ENCODE peak calls at places on chromosomes 4 and X, in nine cellular contexts. One of them, this sample, is unnamed.

GRCh38 chrX:68998716-68999115 is 166.5 kb downstream of the PJA1 start:
- DNase-seq in substantia nigra: no peak
- DNase-seq in epithelial cell of esophagus: peak
- DNase-seq in Caki2: no peak
- DNase-seq in stimulated activated CD4-positive, alpha-beta T cell treated with anti-CD3 and anti-CD28 coated beads, Interleukin-2, amount 100 ng/mL, for 48 hours: no peak
- DNase-seq in fibroblast of lung: no peak
- DNase-seq in GM13977: no peak
- DNase-seq in stimulated activated naive CD4-positive, alpha-beta T cell: no peak
- DNase-seq in CD8-positive, alpha-beta memory T cell: no peak
- DNase-seq in this sample: no peak

GRCh38 chr4:100816646-100817045 is 298.8 kb upstream of the EMCN start:
- DNase-seq in substantia nigra: no peak
- DNase-seq in epithelial cell of esophagus: peak
- DNase-seq in Caki2: no peak
- DNase-seq in stimulated activated CD4-positive, alpha-beta T cell treated with anti-CD3 and anti-CD28 coated beads, Interleukin-2, amount 100 ng/mL, for 48 hours: no peak
- DNase-seq in fibroblast of lung: peak
- DNase-seq in GM13977: no peak
- DNase-seq in stimulated activated naive CD4-positive, alpha-beta T cell: no peak
- DNase-seq in CD8-positive, alpha-beta memory T cell: no peak
- DNase-seq in this sample: no peak

GRCh38 chr4:145098675-145099037 is 545 bp downstream of the ABCE1 start:
- DNase-seq in substantia nigra: peak
- DNase-seq in epithelial cell of esophagus: peak
- DNase-seq in Caki2: no peak
- DNase-seq in stimulated activated CD4-positive, alpha-beta T cell treated with anti-CD3 and anti-CD28 coated beads, Interleukin-2, amount 100 ng/mL, for 48 hours: peak
- DNase-seq in fibroblast of lung: peak
- DNase-seq in GM13977: peak
- DNase-seq in stimulated activated naive CD4-positive, alpha-beta T cell: no peak
- DNase-seq in CD8-positive, alpha-beta memory T cell: no peak
- DNase-seq in this sample: no peak

GRCh38 chr4:107265859-107266258 is 229.7 kb upstream of the DKK2 start:
- DNase-seq in substantia nigra: no peak
- DNase-seq in epithelial cell of esophagus: no peak
- DNase-seq in Caki2: no peak
- DNase-seq in stimulated activated CD4-positive, alpha-beta T cell treated with anti-CD3 and anti-CD28 coated beads, Interleukin-2, amount 100 ng/mL, for 48 hours: no peak
- DNase-seq in fibroblast of lung: no peak
- DNase-seq in GM13977: no peak
- DNase-seq in stimulated activated naive CD4-positive, alpha-beta T cell: no peak
- DNase-seq in CD8-positive, alpha-beta memory T cell: no peak
- DNase-seq in this sample: peak

GRCh38 chr4:15244354-15244753 is 183.5 kb upstream of the C1QTNF7 start:
- DNase-seq in substantia nigra: no peak
- DNase-seq in epithelial cell of esophagus: peak
- DNase-seq in Caki2: no peak
- DNase-seq in stimulated activated CD4-positive, alpha-beta T cell treated with anti-CD3 and anti-CD28 coated beads, Interleukin-2, amount 100 ng/mL, for 48 hours: no peak
- DNase-seq in fibroblast of lung: peak
- DNase-seq in GM13977: no peak
- DNase-seq in stimulated activated naive CD4-positive, alpha-beta T cell: no peak
- DNase-seq in CD8-positive, alpha-beta memory T cell: no peak
- DNase-seq in this sample: no peak

GRCh38 chr4:149095798-149096197 is 653.6 kb upstream of the NR3C2 start:
- DNase-seq in substantia nigra: no peak
- DNase-seq in epithelial cell of esophagus: no peak
- DNase-seq in Caki2: no peak
- DNase-seq in stimulated activated CD4-positive, alpha-beta T cell treated with anti-CD3 and anti-CD28 coated beads, Interleukin-2, amount 100 ng/mL, for 48 hours: no peak
- DNase-seq in fibroblast of lung: no peak
- DNase-seq in GM13977: no peak
- DNase-seq in stimulated activated naive CD4-positive, alpha-beta T cell: no peak
- DNase-seq in CD8-positive, alpha-beta memory T cell: no peak
- DNase-seq in this sample: no peak

GRCh38 chr4:124948976-124949597 is 236.6 kb upstream of the ANKRD50 start:
- DNase-seq in substantia nigra: no peak
- DNase-seq in epithelial cell of esophagus: no peak
- DNase-seq in Caki2: no peak
- DNase-seq in stimulated activated CD4-positive, alpha-beta T cell treated with anti-CD3 and anti-CD28 coated beads, Interleukin-2, amount 100 ng/mL, for 48 hours: no peak
- DNase-seq in fibroblast of lung: peak
- DNase-seq in GM13977: no peak
- DNase-seq in stimulated activated naive CD4-positive, alpha-beta T cell: no peak
- DNase-seq in CD8-positive, alpha-beta memory T cell: no peak
- DNase-seq in this sample: no peak

GRCh38 chrX:120668357-120668756 is 38.5 kb upstream of the C1GALT1C1 start:
- DNase-seq in substantia nigra: no peak
- DNase-seq in epithelial cell of esophagus: peak
- DNase-seq in Caki2: no peak
- DNase-seq in stimulated activated CD4-positive, alpha-beta T cell treated with anti-CD3 and anti-CD28 coated beads, Interleukin-2, amount 100 ng/mL, for 48 hours: no peak
- DNase-seq in fibroblast of lung: no peak
- DNase-seq in GM13977: no peak
- DNase-seq in stimulated activated naive CD4-positive, alpha-beta T cell: no peak
- DNase-seq in CD8-positive, alpha-beta memory T cell: no peak
- DNase-seq in this sample: no peak

GRCh38 chrX:24259544-24260240 is 54.2 kb downstream of the SUPT20HL2 start:
- DNase-seq in substantia nigra: no peak
- DNase-seq in epithelial cell of esophagus: peak
- DNase-seq in Caki2: peak
- DNase-seq in stimulated activated CD4-positive, alpha-beta T cell treated with anti-CD3 and anti-CD28 coated beads, Interleukin-2, amount 100 ng/mL, for 48 hours: peak
- DNase-seq in fibroblast of lung: peak
- DNase-seq in GM13977: peak
- DNase-seq in stimulated activated naive CD4-positive, alpha-beta T cell: peak
- DNase-seq in CD8-positive, alpha-beta memory T cell: no peak
- DNase-seq in this sample: peak

GRCh38 chrX:66751136-66751782 is 112.4 kb upstream of the EDA2R start:
- DNase-seq in substantia nigra: no peak
- DNase-seq in epithelial cell of esophagus: no peak
- DNase-seq in Caki2: no peak
- DNase-seq in stimulated activated CD4-positive, alpha-beta T cell treated with anti-CD3 and anti-CD28 coated beads, Interleukin-2, amount 100 ng/mL, for 48 hours: no peak
- DNase-seq in fibroblast of lung: no peak
- DNase-seq in GM13977: no peak
- DNase-seq in stimulated activated naive CD4-positive, alpha-beta T cell: no peak
- DNase-seq in CD8-positive, alpha-beta memory T cell: no peak
- DNase-seq in this sample: no peak

GRCh38 chrX:17214962-17215361 is 160.0 kb upstream of the NHS start:
- DNase-seq in substantia nigra: no peak
- DNase-seq in epithelial cell of esophagus: no peak
- DNase-seq in Caki2: no peak
- DNase-seq in stimulated activated CD4-positive, alpha-beta T cell treated with anti-CD3 and anti-CD28 coated beads, Interleukin-2, amount 100 ng/mL, for 48 hours: no peak
- DNase-seq in fibroblast of lung: no peak
- DNase-seq in GM13977: no peak
- DNase-seq in stimulated activated naive CD4-positive, alpha-beta T cell: no peak
- DNase-seq in CD8-positive, alpha-beta memory T cell: no peak
- DNase-seq in this sample: no peak

GRCh38 chr4:174375422-174375821 is 91.7 kb downstream of the CEP44 start:
- DNase-seq in substantia nigra: no peak
- DNase-seq in epithelial cell of esophagus: no peak
- DNase-seq in Caki2: no peak
- DNase-seq in stimulated activated CD4-positive, alpha-beta T cell treated with anti-CD3 and anti-CD28 coated beads, Interleukin-2, amount 100 ng/mL, for 48 hours: no peak
- DNase-seq in fibroblast of lung: no peak
- DNase-seq in GM13977: no peak
- DNase-seq in stimulated activated naive CD4-positive, alpha-beta T cell: no peak
- DNase-seq in CD8-positive, alpha-beta memory T cell: no peak
- DNase-seq in this sample: no peak

GRCh38 chrX:18793601-18794089 is 86.2 kb downstream of the PPEF1 start:
- DNase-seq in substantia nigra: no peak
- DNase-seq in epithelial cell of esophagus: peak
- DNase-seq in Caki2: no peak
- DNase-seq in stimulated activated CD4-positive, alpha-beta T cell treated with anti-CD3 and anti-CD28 coated beads, Interleukin-2, amount 100 ng/mL, for 48 hours: no peak
- DNase-seq in fibroblast of lung: peak
- DNase-seq in GM13977: no peak
- DNase-seq in stimulated activated naive CD4-positive, alpha-beta T cell: no peak
- DNase-seq in CD8-positive, alpha-beta memory T cell: no peak
- DNase-seq in this sample: no peak

GRCh38 chr4:147160908-147161513 is 215.3 kb upstream of the TTC29 start:
- DNase-seq in substantia nigra: no peak
- DNase-seq in epithelial cell of esophagus: peak
- DNase-seq in Caki2: peak
- DNase-seq in stimulated activated CD4-positive, alpha-beta T cell treated with anti-CD3 and anti-CD28 coated beads, Interleukin-2, amount 100 ng/mL, for 48 hours: no peak
- DNase-seq in fibroblast of lung: peak
- DNase-seq in GM13977: peak
- DNase-seq in stimulated activated naive CD4-positive, alpha-beta T cell: no peak
- DNase-seq in CD8-positive, alpha-beta memory T cell: no peak
- DNase-seq in this sample: peak

GRCh38 chr4:1410491-1411325 is 4.5 kb upstream of the NKX1-1 start:
- DNase-seq in substantia nigra: peak
- DNase-seq in epithelial cell of esophagus: peak
- DNase-seq in Caki2: peak
- DNase-seq in stimulated activated CD4-positive, alpha-beta T cell treated with anti-CD3 and anti-CD28 coated beads, Interleukin-2, amount 100 ng/mL, for 48 hours: peak
- DNase-seq in fibroblast of lung: peak
- DNase-seq in GM13977: peak
- DNase-seq in stimulated activated naive CD4-positive, alpha-beta T cell: peak
- DNase-seq in CD8-positive, alpha-beta memory T cell: peak
- DNase-seq in this sample: peak

GRCh38 chr4:9704551-9705332 is 76.7 kb upstream of the DRD5 start:
- DNase-seq in substantia nigra: no peak
- DNase-seq in epithelial cell of esophagus: no peak
- DNase-seq in Caki2: no peak
- DNase-seq in stimulated activated CD4-positive, alpha-beta T cell treated with anti-CD3 and anti-CD28 coated beads, Interleukin-2, amount 100 ng/mL, for 48 hours: no peak
- DNase-seq in fibroblast of lung: no peak
- DNase-seq in GM13977: no peak
- DNase-seq in stimulated activated naive CD4-positive, alpha-beta T cell: no peak
- DNase-seq in CD8-positive, alpha-beta memory T cell: no peak
- DNase-seq in this sample: no peak

GRCh38 chrX:101108293-101108692 is 10.3 kb downstream of the CENPI start:
- DNase-seq in substantia nigra: no peak
- DNase-seq in epithelial cell of esophagus: peak
- DNase-seq in Caki2: no peak
- DNase-seq in stimulated activated CD4-positive, alpha-beta T cell treated with anti-CD3 and anti-CD28 coated beads, Interleukin-2, amount 100 ng/mL, for 48 hours: no peak
- DNase-seq in fibroblast of lung: peak
- DNase-seq in GM13977: no peak
- DNase-seq in stimulated activated naive CD4-positive, alpha-beta T cell: no peak
- DNase-seq in CD8-positive, alpha-beta memory T cell: no peak
- DNase-seq in this sample: no peak

GRCh38 chrX:10726647-10727046 is 106.3 kb upstream of the MID1 start:
- DNase-seq in substantia nigra: no peak
- DNase-seq in epithelial cell of esophagus: no peak
- DNase-seq in Caki2: no peak
- DNase-seq in stimulated activated CD4-positive, alpha-beta T cell treated with anti-CD3 and anti-CD28 coated beads, Interleukin-2, amount 100 ng/mL, for 48 hours: no peak
- DNase-seq in fibroblast of lung: peak
- DNase-seq in GM13977: no peak
- DNase-seq in stimulated activated naive CD4-positive, alpha-beta T cell: no peak
- DNase-seq in CD8-positive, alpha-beta memory T cell: no peak
- DNase-seq in this sample: no peak

GRCh38 chrX:20361890-20362262 is 95.2 kb upstream of the RPS6KA3 start:
- DNase-seq in substantia nigra: no peak
- DNase-seq in epithelial cell of esophagus: peak
- DNase-seq in Caki2: peak
- DNase-seq in stimulated activated CD4-positive, alpha-beta T cell treated with anti-CD3 and anti-CD28 coated beads, Interleukin-2, amount 100 ng/mL, for 48 hours: no peak
- DNase-seq in fibroblast of lung: peak
- DNase-seq in GM13977: no peak
- DNase-seq in stimulated activated naive CD4-positive, alpha-beta T cell: no peak
- DNase-seq in CD8-positive, alpha-beta memory T cell: no peak
- DNase-seq in this sample: no peak

GRCh38 chr4:5366421-5366820 is 315.1 kb downstream of the STK32B start:
- DNase-seq in substantia nigra: no peak
- DNase-seq in epithelial cell of esophagus: peak
- DNase-seq in Caki2: peak
- DNase-seq in stimulated activated CD4-positive, alpha-beta T cell treated with anti-CD3 and anti-CD28 coated beads, Interleukin-2, amount 100 ng/mL, for 48 hours: no peak
- DNase-seq in fibroblast of lung: no peak
- DNase-seq in GM13977: no peak
- DNase-seq in stimulated activated naive CD4-positive, alpha-beta T cell: no peak
- DNase-seq in CD8-positive, alpha-beta memory T cell: no peak
- DNase-seq in this sample: no peak

GRCh38 chr4:74874785-74875367 is 58.0 kb upstream of the PARM1 start:
- DNase-seq in substantia nigra: peak
- DNase-seq in epithelial cell of esophagus: peak
- DNase-seq in Caki2: peak
- DNase-seq in stimulated activated CD4-positive, alpha-beta T cell treated with anti-CD3 and anti-CD28 coated beads, Interleukin-2, amount 100 ng/mL, for 48 hours: peak
- DNase-seq in fibroblast of lung: peak
- DNase-seq in GM13977: peak
- DNase-seq in stimulated activated naive CD4-positive, alpha-beta T cell: peak
- DNase-seq in CD8-positive, alpha-beta memory T cell: peak
- DNase-seq in this sample: peak

GRCh38 chr4:6506616-6507140 is 34.3 kb upstream of the PPP2R2C start:
- DNase-seq in substantia nigra: no peak
- DNase-seq in epithelial cell of esophagus: no peak
- DNase-seq in Caki2: no peak
- DNase-seq in stimulated activated CD4-positive, alpha-beta T cell treated with anti-CD3 and anti-CD28 coated beads, Interleukin-2, amount 100 ng/mL, for 48 hours: no peak
- DNase-seq in fibroblast of lung: no peak
- DNase-seq in GM13977: no peak
- DNase-seq in stimulated activated naive CD4-positive, alpha-beta T cell: no peak
- DNase-seq in CD8-positive, alpha-beta memory T cell: no peak
- DNase-seq in this sample: no peak

GRCh38 chr4:151674804-151675290 is 86.0 kb downstream of the GATB start:
- DNase-seq in substantia nigra: peak
- DNase-seq in epithelial cell of esophagus: peak
- DNase-seq in Caki2: no peak
- DNase-seq in stimulated activated CD4-positive, alpha-beta T cell treated with anti-CD3 and anti-CD28 coated beads, Interleukin-2, amount 100 ng/mL, for 48 hours: no peak
- DNase-seq in fibroblast of lung: peak
- DNase-seq in GM13977: no peak
- DNase-seq in stimulated activated naive CD4-positive, alpha-beta T cell: no peak
- DNase-seq in CD8-positive, alpha-beta memory T cell: no peak
- DNase-seq in this sample: no peak

GRCh38 chr4:2961411-2962098 is 1.7 kb downstream of the NOP14 start:
- DNase-seq in substantia nigra: no peak
- DNase-seq in epithelial cell of esophagus: no peak
- DNase-seq in Caki2: no peak
- DNase-seq in stimulated activated CD4-positive, alpha-beta T cell treated with anti-CD3 and anti-CD28 coated beads, Interleukin-2, amount 100 ng/mL, for 48 hours: no peak
- DNase-seq in fibroblast of lung: no peak
- DNase-seq in GM13977: no peak
- DNase-seq in stimulated activated naive CD4-positive, alpha-beta T cell: peak
- DNase-seq in CD8-positive, alpha-beta memory T cell: no peak
- DNase-seq in this sample: peak

GRCh38 chrX:10514891-10515290 is 105.5 kb downstream of the MID1 start:
- DNase-seq in substantia nigra: no peak
- DNase-seq in epithelial cell of esophagus: no peak
- DNase-seq in Caki2: no peak
- DNase-seq in stimulated activated CD4-positive, alpha-beta T cell treated with anti-CD3 and anti-CD28 coated beads, Interleukin-2, amount 100 ng/mL, for 48 hours: no peak
- DNase-seq in fibroblast of lung: peak
- DNase-seq in GM13977: no peak
- DNase-seq in stimulated activated naive CD4-positive, alpha-beta T cell: no peak
- DNase-seq in CD8-positive, alpha-beta memory T cell: no peak
- DNase-seq in this sample: no peak

GRCh38 chrX:152640039-152640818 is 2.5 kb downstream of the GABRQ start:
- DNase-seq in substantia nigra: no peak
- DNase-seq in epithelial cell of esophagus: peak
- DNase-seq in Caki2: no peak
- DNase-seq in stimulated activated CD4-positive, alpha-beta T cell treated with anti-CD3 and anti-CD28 coated beads, Interleukin-2, amount 100 ng/mL, for 48 hours: no peak
- DNase-seq in fibroblast of lung: no peak
- DNase-seq in GM13977: no peak
- DNase-seq in stimulated activated naive CD4-positive, alpha-beta T cell: no peak
- DNase-seq in CD8-positive, alpha-beta memory T cell: no peak
- DNase-seq in this sample: no peak

GRCh38 chrX:132743086-132743485 is 215.3 kb downstream of the HS6ST2 start:
- DNase-seq in substantia nigra: no peak
- DNase-seq in epithelial cell of esophagus: no peak
- DNase-seq in Caki2: no peak
- DNase-seq in stimulated activated CD4-positive, alpha-beta T cell treated with anti-CD3 and anti-CD28 coated beads, Interleukin-2, amount 100 ng/mL, for 48 hours: no peak
- DNase-seq in fibroblast of lung: no peak
- DNase-seq in GM13977: no peak
- DNase-seq in stimulated activated naive CD4-positive, alpha-beta T cell: no peak
- DNase-seq in CD8-positive, alpha-beta memory T cell: no peak
- DNase-seq in this sample: no peak

GRCh38 chr4:170259631-170260153 is 169.9 kb upstream of the AADAT start:
- DNase-seq in substantia nigra: peak
- DNase-seq in epithelial cell of esophagus: peak
- DNase-seq in Caki2: peak
- DNase-seq in stimulated activated CD4-positive, alpha-beta T cell treated with anti-CD3 and anti-CD28 coated beads, Interleukin-2, amount 100 ng/mL, for 48 hours: peak
- DNase-seq in fibroblast of lung: peak
- DNase-seq in GM13977: peak
- DNase-seq in stimulated activated naive CD4-positive, alpha-beta T cell: no peak
- DNase-seq in CD8-positive, alpha-beta memory T cell: no peak
- DNase-seq in this sample: peak

GRCh38 chrX:49901068-49901467 is 21.3 kb upstream of the CLCN5 start:
- DNase-seq in substantia nigra: no peak
- DNase-seq in epithelial cell of esophagus: no peak
- DNase-seq in Caki2: no peak
- DNase-seq in stimulated activated CD4-positive, alpha-beta T cell treated with anti-CD3 and anti-CD28 coated beads, Interleukin-2, amount 100 ng/mL, for 48 hours: no peak
- DNase-seq in fibroblast of lung: no peak
- DNase-seq in GM13977: no peak
- DNase-seq in stimulated activated naive CD4-positive, alpha-beta T cell: no peak
- DNase-seq in CD8-positive, alpha-beta memory T cell: no peak
- DNase-seq in this sample: no peak

GRCh38 chr4:144709793-144710525 is 64.0 kb downstream of the HHIP start:
- DNase-seq in substantia nigra: peak
- DNase-seq in epithelial cell of esophagus: peak
- DNase-seq in Caki2: peak
- DNase-seq in stimulated activated CD4-positive, alpha-beta T cell treated with anti-CD3 and anti-CD28 coated beads, Interleukin-2, amount 100 ng/mL, for 48 hours: no peak
- DNase-seq in fibroblast of lung: no peak
- DNase-seq in GM13977: no peak
- DNase-seq in stimulated activated naive CD4-positive, alpha-beta T cell: no peak
- DNase-seq in CD8-positive, alpha-beta memory T cell: no peak
- DNase-seq in this sample: no peak